ENCODE peak calls at places on chromosomes 13 and 19, in seven cellular contexts. One of them, this sample, is unnamed.

GRCh38 chr19:36086326-36086725 is 24.6 kb upstream of the OVOL3 start:
- DNase-seq in foreskin keratinocyte: no peak
- DNase-seq in Peyer's patch: no peak
- DNase-seq in SK-N-SH: no peak
- DNase-seq in heart right ventricle: no peak
- DNase-seq in left ventricle myocardium inferior: no peak
- DNase-seq in stomach: no peak
- DNase-seq in this sample: no peak

GRCh38 chr13:32039056-32039455 is 7.5 kb downstream of the FRY start:
- DNase-seq in foreskin keratinocyte: no peak
- DNase-seq in Peyer's patch: no peak
- DNase-seq in SK-N-SH: no peak
- DNase-seq in heart right ventricle: no peak
- DNase-seq in left ventricle myocardium inferior: no peak
- DNase-seq in stomach: no peak
- DNase-seq in this sample: no peak

GRCh38 chr19:16920816-16921529 is 32.2 kb downstream of the F2RL3 start:
- DNase-seq in foreskin keratinocyte: peak
- DNase-seq in Peyer's patch: no peak
- DNase-seq in SK-N-SH: no peak
- DNase-seq in heart right ventricle: no peak
- DNase-seq in left ventricle myocardium inferior: no peak
- DNase-seq in stomach: no peak
- DNase-seq in this sample: no peak

GRCh38 chr13:109389892-109390345 is 396.5 kb downstream of the IRS2 start:
- DNase-seq in foreskin keratinocyte: no peak
- DNase-seq in Peyer's patch: no peak
- DNase-seq in SK-N-SH: no peak
- DNase-seq in heart right ventricle: no peak
- DNase-seq in left ventricle myocardium inferior: no peak
- DNase-seq in stomach: no peak
- DNase-seq in this sample: no peak

GRCh38 chr19:30498707-30499106 is 126.5 kb downstream of the ZNF536 start:
- DNase-seq in foreskin keratinocyte: no peak
- DNase-seq in Peyer's patch: no peak
- DNase-seq in SK-N-SH: no peak
- DNase-seq in heart right ventricle: no peak
- DNase-seq in left ventricle myocardium inferior: no peak
- DNase-seq in stomach: no peak
- DNase-seq in this sample: no peak

GRCh38 chr13:40922437-40923040 is 96.6 kb downstream of the ELF1 start:
- DNase-seq in foreskin keratinocyte: no peak
- DNase-seq in Peyer's patch: peak
- DNase-seq in SK-N-SH: no peak
- DNase-seq in heart right ventricle: peak
- DNase-seq in left ventricle myocardium inferior: peak
- DNase-seq in stomach: no peak
- DNase-seq in this sample: no peak

GRCh38 chr19:35524181-35524838 is 3.8 kb downstream of the SBSN start:
- DNase-seq in foreskin keratinocyte: no peak
- DNase-seq in Peyer's patch: no peak
- DNase-seq in SK-N-SH: no peak
- DNase-seq in heart right ventricle: no peak
- DNase-seq in left ventricle myocardium inferior: no peak
- DNase-seq in stomach: no peak
- DNase-seq in this sample: no peak

GRCh38 chr13:112825071-112825470 is 135.2 kb downstream of the ATP11A start:
- DNase-seq in foreskin keratinocyte: no peak
- DNase-seq in Peyer's patch: no peak
- DNase-seq in SK-N-SH: no peak
- DNase-seq in heart right ventricle: no peak
- DNase-seq in left ventricle myocardium inferior: no peak
- DNase-seq in stomach: peak
- DNase-seq in this sample: no peak

GRCh38 chr13:105982219-105982618 is 553.2 kb downstream of the EFNB2 start:
- DNase-seq in foreskin keratinocyte: no peak
- DNase-seq in Peyer's patch: no peak
- DNase-seq in SK-N-SH: no peak
- DNase-seq in heart right ventricle: no peak
- DNase-seq in left ventricle myocardium inferior: no peak
- DNase-seq in stomach: no peak
- DNase-seq in this sample: no peak

GRCh38 chr13:25377244-25377962 is 5.6 kb downstream of the ATP8A2 start:
- DNase-seq in foreskin keratinocyte: no peak
- DNase-seq in Peyer's patch: no peak
- DNase-seq in SK-N-SH: no peak
- DNase-seq in heart right ventricle: no peak
- DNase-seq in left ventricle myocardium inferior: no peak
- DNase-seq in stomach: no peak
- DNase-seq in this sample: no peak

GRCh38 chr13:113963376-113963775 is 10.5 kb downstream of the C13orf46 start:
- DNase-seq in foreskin keratinocyte: no peak
- DNase-seq in Peyer's patch: no peak
- DNase-seq in SK-N-SH: no peak
- DNase-seq in heart right ventricle: no peak
- DNase-seq in left ventricle myocardium inferior: peak
- DNase-seq in stomach: no peak
- DNase-seq in this sample: no peak

GRCh38 chr13:25171517-25172302 is at the start of gene AMER2:
- DNase-seq in foreskin keratinocyte: no peak
- DNase-seq in Peyer's patch: no peak
- DNase-seq in SK-N-SH: peak
- DNase-seq in heart right ventricle: no peak
- DNase-seq in left ventricle myocardium inferior: peak
- DNase-seq in stomach: no peak
- DNase-seq in this sample: peak

GRCh38 chr19:10412257-10412977 is 7.9 kb upstream of the PDE4A start:
- DNase-seq in foreskin keratinocyte: no peak
- DNase-seq in Peyer's patch: no peak
- DNase-seq in SK-N-SH: no peak
- DNase-seq in heart right ventricle: no peak
- DNase-seq in left ventricle myocardium inferior: no peak
- DNase-seq in stomach: no peak
- DNase-seq in this sample: no peak

GRCh38 chr13:77988355-77988754 is 69.7 kb upstream of the EDNRB start:
- DNase-seq in foreskin keratinocyte: no peak
- DNase-seq in Peyer's patch: no peak
- DNase-seq in SK-N-SH: no peak
- DNase-seq in heart right ventricle: no peak
- DNase-seq in left ventricle myocardium inferior: no peak
- DNase-seq in stomach: no peak
- DNase-seq in this sample: no peak

GRCh38 chr13:76512676-76513277 is 373.4 kb downstream of the KCTD12 start:
- DNase-seq in foreskin keratinocyte: peak
- DNase-seq in Peyer's patch: no peak
- DNase-seq in SK-N-SH: peak
- DNase-seq in heart right ventricle: peak
- DNase-seq in left ventricle myocardium inferior: no peak
- DNase-seq in stomach: no peak
- DNase-seq in this sample: no peak

GRCh38 chr13:35964764-35965163 is 166.4 kb downstream of the DCLK1 start:
- DNase-seq in foreskin keratinocyte: no peak
- DNase-seq in Peyer's patch: no peak
- DNase-seq in SK-N-SH: no peak
- DNase-seq in heart right ventricle: no peak
- DNase-seq in left ventricle myocardium inferior: no peak
- DNase-seq in stomach: no peak
- DNase-seq in this sample: no peak

GRCh38 chr13:35693142-35693784 is 216.8 kb upstream of the MAB21L1 start:
- DNase-seq in foreskin keratinocyte: no peak
- DNase-seq in Peyer's patch: no peak
- DNase-seq in SK-N-SH: no peak
- DNase-seq in heart right ventricle: no peak
- DNase-seq in left ventricle myocardium inferior: no peak
- DNase-seq in stomach: no peak
- DNase-seq in this sample: no peak

GRCh38 chr19:3071764-3072163 is 9.5 kb upstream of the TLE5 start:
- DNase-seq in foreskin keratinocyte: no peak
- DNase-seq in Peyer's patch: no peak
- DNase-seq in SK-N-SH: no peak
- DNase-seq in heart right ventricle: no peak
- DNase-seq in left ventricle myocardium inferior: no peak
- DNase-seq in stomach: no peak
- DNase-seq in this sample: no peak

GRCh38 chr13:52760078-52760477 is 20.5 kb upstream of the CNMD start:
- DNase-seq in foreskin keratinocyte: no peak
- DNase-seq in Peyer's patch: no peak
- DNase-seq in SK-N-SH: no peak
- DNase-seq in heart right ventricle: no peak
- DNase-seq in left ventricle myocardium inferior: no peak
- DNase-seq in stomach: no peak
- DNase-seq in this sample: no peak

GRCh38 chr13:59665184-59665583 is 498.5 kb downstream of the DIAPH3 start:
- DNase-seq in foreskin keratinocyte: no peak
- DNase-seq in Peyer's patch: no peak
- DNase-seq in SK-N-SH: no peak
- DNase-seq in heart right ventricle: no peak
- DNase-seq in left ventricle myocardium inferior: no peak
- DNase-seq in stomach: no peak
- DNase-seq in this sample: no peak

GRCh38 chr13:26978081-26978860 is 193.3 kb downstream of the USP12 start:
- DNase-seq in foreskin keratinocyte: no peak
- DNase-seq in Peyer's patch: peak
- DNase-seq in SK-N-SH: no peak
- DNase-seq in heart right ventricle: no peak
- DNase-seq in left ventricle myocardium inferior: no peak
- DNase-seq in stomach: no peak
- DNase-seq in this sample: no peak

GRCh38 chr13:87089391-87089790 is 581.8 kb upstream of the SLITRK5 start:
- DNase-seq in foreskin keratinocyte: no peak
- DNase-seq in Peyer's patch: no peak
- DNase-seq in SK-N-SH: no peak
- DNase-seq in heart right ventricle: no peak
- DNase-seq in left ventricle myocardium inferior: no peak
- DNase-seq in stomach: no peak
- DNase-seq in this sample: no peak

DNA sequence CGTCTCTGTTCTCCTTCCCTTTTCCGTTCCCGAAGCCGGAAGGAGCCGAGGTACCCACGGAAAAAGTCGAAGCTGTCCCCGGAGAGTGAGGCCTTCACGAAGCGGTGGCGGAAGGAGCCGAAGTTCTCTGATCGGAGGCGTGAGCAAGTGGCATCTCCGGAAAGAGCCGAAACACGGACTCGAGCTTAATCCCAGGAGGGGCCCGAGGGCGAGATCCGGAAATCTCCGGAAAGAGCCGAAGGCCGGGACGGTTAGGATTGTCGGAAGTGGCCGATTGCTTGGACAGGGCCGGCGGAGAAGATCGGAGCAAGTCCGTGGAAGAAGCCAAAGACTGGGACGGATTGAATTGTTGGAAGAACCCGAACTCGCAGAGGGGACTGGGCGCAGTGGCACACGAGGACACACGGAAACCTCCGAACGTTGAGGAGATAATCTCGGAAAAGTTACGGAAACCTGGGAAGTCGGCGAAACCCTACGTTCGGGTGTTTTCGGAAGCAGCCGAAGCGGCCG is 457 bp upstream of the U2AF2 start:
- DNase-seq in foreskin keratinocyte: peak
- DNase-seq in Peyer's patch: peak
- DNase-seq in SK-N-SH: peak
- DNase-seq in heart right ventricle: peak
- DNase-seq in left ventricle myocardium inferior: peak
- DNase-seq in stomach: peak
- DNase-seq in this sample: peak
- H3K27ac ChIP-seq in foreskin keratinocyte: peak
- H3K27ac ChIP-seq in Peyer's patch: peak
- H3K27ac ChIP-seq in SK-N-SH: peak
- H3K27ac ChIP-seq in heart right ventricle: peak
- H3K27ac ChIP-seq in left ventricle myocardium inferior: peak
- H3K27ac ChIP-seq in stomach: peak
- H3K27ac ChIP-seq in this sample: peak

DNA sequence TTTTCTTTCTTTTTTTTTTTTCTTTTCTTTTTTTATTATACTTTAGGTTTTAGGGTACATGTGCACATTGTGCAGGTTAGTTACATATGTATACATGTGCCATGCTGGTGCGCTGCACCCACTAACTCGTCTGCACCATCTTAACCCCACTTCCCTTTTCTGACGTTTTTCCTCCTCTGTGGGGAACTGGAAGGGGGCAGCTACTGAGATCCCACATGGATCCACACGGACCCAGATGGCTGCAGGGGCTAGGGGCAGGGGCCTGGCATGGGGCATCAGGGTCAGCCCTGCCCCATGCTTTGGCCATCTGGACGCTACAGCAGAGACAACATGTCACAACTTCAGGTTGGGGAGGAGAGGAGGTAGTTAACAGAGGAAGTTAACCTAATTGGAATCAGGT is 54.3 kb downstream of the RUBCNL start:
- DNase-seq in foreskin keratinocyte: no peak
- DNase-seq in Peyer's patch: no peak
- DNase-seq in SK-N-SH: no peak
- DNase-seq in heart right ventricle: no peak
- DNase-seq in left ventricle myocardium inferior: no peak
- DNase-seq in stomach: no peak
- DNase-seq in this sample: no peak
- H3K27ac ChIP-seq in foreskin keratinocyte: no peak
- H3K27ac ChIP-seq in Peyer's patch: no peak
- H3K27ac ChIP-seq in SK-N-SH: no peak
- H3K27ac ChIP-seq in heart right ventricle: no peak
- H3K27ac ChIP-seq in left ventricle myocardium inferior: no peak
- H3K27ac ChIP-seq in stomach: no peak
- H3K27ac ChIP-seq in this sample: no peak

GRCh38 chr19:6531163-6531955 is 533 bp downstream of the TNFSF9 start:
- DNase-seq in foreskin keratinocyte: no peak
- DNase-seq in Peyer's patch: no peak
- DNase-seq in SK-N-SH: no peak
- DNase-seq in heart right ventricle: no peak
- DNase-seq in left ventricle myocardium inferior: no peak
- DNase-seq in stomach: no peak
- DNase-seq in this sample: no peak
- H3K27ac ChIP-seq in foreskin keratinocyte: peak
- H3K27ac ChIP-seq in Peyer's patch: peak
- H3K27ac ChIP-seq in SK-N-SH: no peak
- H3K27ac ChIP-seq in heart right ventricle: peak
- H3K27ac ChIP-seq in left ventricle myocardium inferior: peak
- H3K27ac ChIP-seq in stomach: peak
- H3K27ac ChIP-seq in this sample: peak

DNA sequence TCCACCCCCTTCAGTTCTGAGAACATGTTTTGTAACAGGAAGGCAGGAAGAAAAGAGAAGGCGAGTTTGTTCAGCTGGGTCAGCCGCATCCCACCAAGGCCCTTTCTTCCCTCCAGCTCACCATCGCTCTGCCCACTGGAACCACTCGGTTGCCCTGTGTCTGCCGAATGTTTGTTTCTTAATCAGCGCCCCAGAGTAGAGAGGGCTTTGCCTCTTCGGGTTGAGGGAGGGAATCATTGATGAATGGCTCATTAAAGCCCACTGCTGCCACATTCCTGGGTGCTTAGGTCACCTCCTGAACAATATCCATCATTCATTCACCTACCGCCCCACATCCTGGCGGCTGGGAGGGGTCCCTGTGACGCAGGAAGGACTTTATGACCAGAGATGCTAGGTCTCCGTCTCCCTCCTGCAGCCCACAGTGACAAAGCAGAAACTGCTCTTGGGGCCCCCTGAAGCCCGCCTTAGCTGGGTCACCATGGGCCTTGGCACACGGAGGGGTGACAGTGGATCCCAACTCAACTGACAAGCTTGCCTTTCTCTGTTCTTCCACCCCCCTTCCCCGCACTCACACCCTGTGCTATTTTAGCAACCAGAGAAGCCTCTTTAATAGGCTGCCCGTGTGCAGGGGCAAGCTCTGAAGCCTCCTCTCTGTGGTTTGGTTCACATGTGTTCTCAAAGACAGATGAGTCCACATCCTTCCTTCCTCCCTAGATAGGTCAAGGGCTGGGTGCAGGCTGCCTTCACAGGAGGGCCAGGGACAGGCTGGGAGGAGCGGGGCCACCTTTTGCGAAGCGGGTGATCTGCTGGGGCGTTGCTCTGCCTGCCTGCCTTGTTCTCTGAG is 46.2 kb downstream of the ACTN4 start:
- DNase-seq in foreskin keratinocyte: peak
- DNase-seq in Peyer's patch: no peak
- DNase-seq in SK-N-SH: no peak
- DNase-seq in heart right ventricle: peak
- DNase-seq in left ventricle myocardium inferior: no peak
- DNase-seq in stomach: no peak
- DNase-seq in this sample: no peak
- H3K27ac ChIP-seq in foreskin keratinocyte: peak
- H3K27ac ChIP-seq in Peyer's patch: peak
- H3K27ac ChIP-seq in SK-N-SH: peak
- H3K27ac ChIP-seq in heart right ventricle: peak
- H3K27ac ChIP-seq in left ventricle myocardium inferior: peak
- H3K27ac ChIP-seq in stomach: peak
- H3K27ac ChIP-seq in this sample: peak

This sample was measured in caudate nucleus.